ENCODE peak calls at places on chromosome 10, in nine cellular contexts. F is astrocyte of the spinal cord; P is body of pancreas; W is lung microvascular endothelial cell; C is amniotic stem cell; X is GM23248; S is NCI-H2029; Q is CD4-positive, CD25-positive, alpha-beta regulatory T cell; V is SJSA1. G is an unnamed sample.

GRCh38 chr10:110852897-110853296 is 18.8 kb upstream of the PDCD4 start:
- DNase-seq in F (no peak), P (no peak), W (no peak), C (no peak), X (peak; percentile 18), S (no peak), Q (no peak), V (no peak), G (no peak)

GRCh38 chr10:117472872-117473271 is 69.7 kb upstream of the EMX2 start:
- DNase-seq in F (no peak), P (no peak), W (no peak), C (no peak), X (no peak), S (no peak), Q (no peak), V (no peak), G (no peak)

GRCh38 chr10:15843705-15844104 is 16.6 kb downstream of the MINDY3 start:
- DNase-seq in F (no peak), P (no peak), W (no peak), C (no peak), X (no peak), S (no peak), Q (no peak), V (no peak), G (no peak)

GRCh38 chr10:72753760-72754231 is 61.9 kb downstream of the MCU start:
- DNase-seq in F (no peak), P (no peak), W (no peak), C (no peak), X (no peak), S (no peak), Q (no peak), V (no peak), G (no peak)

GRCh38 chr10:114068054-114068707 is 24.5 kb downstream of the ADRB1 start:
- DNase-seq in F (no peak), P (no peak), W (no peak), C (peak; percentile 13), X (peak; percentile 27), S (no peak), Q (no peak), V (no peak), G (no peak)

GRCh38 chr10:11035318-11035920 is 17.7 kb downstream of the CELF2 start:
- DNase-seq in F (peak; percentile 79), P (no peak), W (peak; percentile 95), C (no peak), X (peak; percentile 90), S (no peak), Q (no peak), V (no peak), G (no peak)

GRCh38 chr10:97882142-97883091 is 32.8 kb downstream of the GOLGA7B start:
- DNase-seq in F (peak; percentile 89), P (peak; percentile 31), W (peak; percentile 30), C (peak; percentile 60), X (peak; percentile 95), S (no peak), Q (no peak), V (peak; percentile 95), G (no peak)

GRCh38 chr10:32793033-32793432 is 165.0 kb downstream of the ITGB1 start:
- DNase-seq in F (no peak), P (no peak), W (no peak), C (no peak), X (peak; percentile 8), S (no peak), Q (no peak), V (no peak), G (no peak)

GRCh38 chr10:107834706-107835105 is 670.2 kb upstream of the SORCS1 start:
- DNase-seq in F (no peak), P (no peak), W (no peak), C (no peak), X (peak; percentile 24), S (no peak), Q (no peak), V (no peak), G (no peak)

GRCh38 chr10:4807803-4808507 is 18.1 kb upstream of the AKR1E2 start:
- DNase-seq in F (peak; percentile 86), P (no peak), W (peak; percentile 92), C (no peak), X (peak; percentile 89), S (no peak), Q (no peak), V (peak; percentile 65), G (no peak)

GRCh38 chr10:9635691-9636090 is 1382.0 kb upstream of the CELF2 start:
- DNase-seq in F (peak; percentile 78), P (no peak), W (no peak), C (no peak), X (peak; percentile 55), S (no peak), Q (no peak), V (no peak), G (no peak)

GRCh38 chr10:31706921-31707571 is 221.6 kb downstream of the ARHGAP12 start:
- DNase-seq in F (no peak), P (no peak), W (no peak), C (no peak), X (peak; percentile 49), S (no peak), Q (no peak), V (no peak), G (no peak)

GRCh38 chr10:131804551-131805295 is 96.1 kb upstream of the PPP2R2D start:
- DNase-seq in F (no peak), P (no peak), W (no peak), C (no peak), X (no peak), S (no peak), Q (no peak), V (peak; percentile 33), G (no peak)

GRCh38 chr10:43172645-43173044 is 34.4 kb downstream of the CSGALNACT2 start:
- DNase-seq in F (no peak), P (no peak), W (no peak), C (no peak), X (no peak), S (no peak), Q (no peak), V (no peak), G (no peak)

GRCh38 chr10:108783897-108784296 is 1139.4 kb downstream of the XPNPEP1 start:
- DNase-seq in F (peak; percentile 50), P (no peak), W (peak; percentile 81), C (no peak), X (peak; percentile 68), S (no peak), Q (no peak), V (no peak), G (peak; percentile 23)

GRCh38 chr10:122373713-122374112 is 795 bp upstream of the PLEKHA1 start:
- DNase-seq in F (peak; percentile 28), P (peak; percentile 22), W (no peak), C (peak; percentile 1), X (peak; percentile 57), S (no peak), Q (no peak), V (no peak), G (no peak)

GRCh38 chr10:123150986-123151738 is 3.0 kb upstream of the BUB3 start:
- DNase-seq in F (no peak), P (no peak), W (peak; percentile 36), C (no peak), X (peak; percentile 38), S (no peak), Q (no peak), V (no peak), G (no peak)

GRCh38 chr10:132538031-132538789 is 623 bp downstream of the INPP5A start:
- DNase-seq in F (no peak), P (peak; percentile 51), W (peak; percentile 43), C (no peak), X (peak; percentile 52), S (no peak), Q (no peak), V (no peak), G (no peak)

GRCh38 chr10:67256984-67257383 is 331.1 kb downstream of the LRRTM3 start:
- DNase-seq in F (no peak), P (no peak), W (no peak), C (no peak), X (no peak), S (no peak), Q (no peak), V (no peak), G (no peak)

GRCh38 chr10:36670616-36671402 is 454.6 kb upstream of the ANKRD30A start:
- DNase-seq in F (peak; percentile 29), P (no peak), W (peak; percentile 90), C (no peak), X (peak; percentile 40), S (no peak), Q (no peak), V (peak; percentile 61), G (no peak)

GRCh38 chr10:6601224-6601805 is 21.2 kb upstream of the PRKCQ start:
- DNase-seq in F (no peak), P (no peak), W (no peak), C (no peak), X (no peak), S (no peak), Q (no peak), V (no peak), G (no peak)

GRCh38 chr10:26057466-26057865 is 123.4 kb downstream of the MYO3A start:
- DNase-seq in F (no peak), P (no peak), W (no peak), C (no peak), X (no peak), S (no peak), Q (no peak), V (no peak), G (no peak)

GRCh38 chr10:106515206-106515790 is 649.2 kb downstream of the SORCS1 start:
- DNase-seq in F (peak; percentile 16), P (no peak), W (no peak), C (no peak), X (no peak), S (no peak), Q (no peak), V (no peak), G (no peak)

GRCh38 chr10:36324831-36325230 is 682.7 kb upstream of the FZD8 start:
- DNase-seq in F (no peak), P (no peak), W (peak; percentile 67), C (no peak), X (no peak), S (no peak), Q (no peak), V (no peak), G (no peak)